ENCODE peak calls at places on chromosome 5, in seven cellular contexts. X is WERI-Rb-1, B is neural progenitor cell, M is amniotic stem cell, N is T-helper 2 cell, L is endodermal cell, O is cerebellum. U is an unnamed sample.

GRCh38 chr5:154813736-154814135 is 36.7 kb downstream of the FAXDC2 start:
- DNase-seq in X (no peak), N (peak; percentile 70), O (no peak), L (no peak), B (no peak), M (no peak), U (no peak)

GRCh38 chr5:38537502-38537901 is 18.9 kb downstream of the LIFR start:
- DNase-seq in M (no peak), O (no peak), L (no peak), B (no peak), N (no peak), X (no peak), U (no peak)

GRCh38 chr5:133883916-133884315 is 84.5 kb downstream of the C5orf15 start:
- DNase-seq in X (no peak), M (no peak), N (no peak), O (no peak), L (no peak), B (no peak), U (no peak)

GRCh38 chr5:57650360-57651069 is 167.9 kb upstream of the ACTBL2 start:
- DNase-seq in N (no peak), L (peak; percentile 85), X (peak; percentile 68), O (no peak), M (peak; percentile 48), B (peak; percentile 62), U (peak; percentile 42)

GRCh38 chr5:42889311-42889933 is 77.7 kb upstream of the SELENOP start:
- DNase-seq in O (peak; percentile 34), L (peak; percentile 93), N (peak; percentile 5), X (peak; percentile 51), B (peak; percentile 81), M (no peak), U (peak; percentile 72)

GRCh38 chr5:163705983-163706771 is 200.8 kb downstream of the MAT2B start:
- DNase-seq in X (no peak), N (no peak), L (no peak), M (no peak), B (no peak), O (no peak), U (no peak)

GRCh38 chr5:160001457-160001856 is 7.5 kb upstream of the TTC1 start:
- DNase-seq in B (no peak), L (no peak), X (no peak), M (no peak), O (peak; percentile 44), N (no peak), U (no peak)

GRCh38 chr5:156991714-156992113 is 28.7 kb upstream of the TIMD4 start:
- DNase-seq in N (no peak), O (no peak), L (no peak), M (no peak), X (no peak), B (no peak), U (no peak)

GRCh38 chr5:102229685-102230084 is 66.4 kb downstream of the SLCO4C1 start:
- DNase-seq in O (no peak), B (no peak), L (no peak), N (no peak), M (no peak), X (no peak), U (no peak)

GRCh38 chr5:142327111-142327842 is 2.5 kb upstream of the SPRY4 start:
- DNase-seq in X (peak; percentile 22), N (no peak), O (no peak), M (no peak), B (peak; percentile 52), L (peak; percentile 79), U (no peak)

GRCh38 chr5:142472306-142472951 is 147.6 kb upstream of the SPRY4 start:
- DNase-seq in M (peak; percentile 71), O (no peak), L (peak; percentile 37), X (no peak), B (no peak), N (peak; percentile 43), U (peak; percentile 99)

GRCh38 chr5:28648108-28648507 is 1609.7 kb upstream of the CDH9 start:
- DNase-seq in O (no peak), B (peak; percentile 24), N (no peak), L (peak; percentile 46), X (peak; percentile 12), M (peak; percentile 81), U (no peak)

GRCh38 chr5:74552101-74552500 is 88.4 kb downstream of the ENC1 start:
- DNase-seq in B (no peak), M (no peak), N (no peak), X (no peak), O (no peak), L (no peak), U (no peak)

GRCh38 chr5:32172908-32173393 is 1.2 kb downstream of the GOLPH3 start:
- DNase-seq in O (peak; percentile 28), M (no peak), X (no peak), B (no peak), N (no peak), L (no peak), U (no peak)

GRCh38 chr5:40071870-40072269 is 607.8 kb upstream of the PTGER4 start:
- DNase-seq in N (no peak), O (no peak), M (no peak), X (no peak), B (no peak), L (no peak), U (no peak)

U was measured in Panc1.